ENCODE peak calls at places on chromosomes 7 and 10, in ten cellular contexts. One of them, this sample, is unnamed.

GRCh38 chr10:63547628-63548356 is 26.6 kb downstream of the REEP3 start:
- DNase-seq in mucosa of descending colon: no peak
- DNase-seq in spleen: no peak
- DNase-seq in fibroblast of lung: peak; percentile 67
- DNase-seq in neural progenitor cell: no peak
- DNase-seq in PC-3: no peak
- DNase-seq in A549: no peak
- DNase-seq in stomach: no peak
- DNase-seq in cardiac muscle cell: no peak
- DNase-seq in IMR-90: peak; percentile 59
- DNase-seq in this sample: no peak

GRCh38 chr7:116218051-116218645 is 7.8 kb downstream of the TES start:
- DNase-seq in mucosa of descending colon: no peak
- DNase-seq in spleen: no peak
- DNase-seq in fibroblast of lung: peak; percentile 99
- DNase-seq in neural progenitor cell: no peak
- DNase-seq in PC-3: peak; percentile 98
- DNase-seq in A549: peak; percentile 88
- DNase-seq in stomach: peak; percentile 76
- DNase-seq in cardiac muscle cell: peak; percentile 85
- DNase-seq in IMR-90: peak; percentile 98
- DNase-seq in this sample: no peak

GRCh38 chr10:88659725-88660592 is 4.3 kb upstream of the LIPF start:
- DNase-seq in mucosa of descending colon: no peak
- DNase-seq in spleen: no peak
- DNase-seq in fibroblast of lung: peak; percentile 32
- DNase-seq in neural progenitor cell: no peak
- DNase-seq in PC-3: no peak
- DNase-seq in A549: no peak
- DNase-seq in stomach: no peak
- DNase-seq in cardiac muscle cell: no peak
- DNase-seq in IMR-90: peak; percentile 59
- DNase-seq in this sample: no peak

GRCh38 chr7:108016841-108017775 is 14.1 kb upstream of the LAMB1 start:
- DNase-seq in mucosa of descending colon: no peak
- DNase-seq in spleen: no peak
- DNase-seq in fibroblast of lung: peak; percentile 64
- DNase-seq in neural progenitor cell: no peak
- DNase-seq in PC-3: peak; percentile 75
- DNase-seq in A549: peak; percentile 69
- DNase-seq in stomach: no peak
- DNase-seq in cardiac muscle cell: peak; percentile 56
- DNase-seq in IMR-90: peak; percentile 70
- DNase-seq in this sample: peak; percentile 37

GRCh38 chr10:7199152-7199760 is 211.6 kb downstream of the SFMBT2 start:
- DNase-seq in mucosa of descending colon: no peak
- DNase-seq in spleen: no peak
- DNase-seq in fibroblast of lung: peak; percentile 83
- DNase-seq in neural progenitor cell: no peak
- DNase-seq in PC-3: no peak
- DNase-seq in A549: no peak
- DNase-seq in stomach: no peak
- DNase-seq in cardiac muscle cell: peak; percentile 5
- DNase-seq in IMR-90: peak; percentile 32
- DNase-seq in this sample: peak; percentile 97

GRCh38 chr10:97169911-97170693 is 15.7 kb downstream of the SLIT1 start:
- DNase-seq in mucosa of descending colon: peak; percentile 88
- DNase-seq in spleen: peak; percentile 42
- DNase-seq in fibroblast of lung: no peak
- DNase-seq in neural progenitor cell: no peak
- DNase-seq in PC-3: peak; percentile 30
- DNase-seq in A549: peak; percentile 7
- DNase-seq in stomach: peak; percentile 82
- DNase-seq in cardiac muscle cell: no peak
- DNase-seq in IMR-90: no peak
- DNase-seq in this sample: no peak

GRCh38 chr7:20223356-20223755 is 6.2 kb upstream of the MACC1 start:
- DNase-seq in mucosa of descending colon: no peak
- DNase-seq in spleen: no peak
- DNase-seq in fibroblast of lung: peak; percentile 92
- DNase-seq in neural progenitor cell: no peak
- DNase-seq in PC-3: no peak
- DNase-seq in A549: no peak
- DNase-seq in stomach: no peak
- DNase-seq in cardiac muscle cell: no peak
- DNase-seq in IMR-90: peak; percentile 63
- DNase-seq in this sample: no peak

GRCh38 chr10:32622409-32622808 is 176.5 kb downstream of the CCDC7 start:
- DNase-seq in mucosa of descending colon: no peak
- DNase-seq in spleen: no peak
- DNase-seq in fibroblast of lung: no peak
- DNase-seq in neural progenitor cell: no peak
- DNase-seq in PC-3: no peak
- DNase-seq in A549: no peak
- DNase-seq in stomach: no peak
- DNase-seq in cardiac muscle cell: no peak
- DNase-seq in IMR-90: no peak
- DNase-seq in this sample: no peak

GRCh38 chr10:124267231-124267885 is 151.4 kb downstream of the OAT start:
- DNase-seq in mucosa of descending colon: no peak
- DNase-seq in spleen: peak; percentile 74
- DNase-seq in fibroblast of lung: peak; percentile 39
- DNase-seq in neural progenitor cell: no peak
- DNase-seq in PC-3: no peak
- DNase-seq in A549: no peak
- DNase-seq in stomach: no peak
- DNase-seq in cardiac muscle cell: peak; percentile 34
- DNase-seq in IMR-90: no peak
- DNase-seq in this sample: no peak

GRCh38 chr10:70723771-70724170 is 51.5 kb downstream of the ADAMTS14 start:
- DNase-seq in mucosa of descending colon: no peak
- DNase-seq in spleen: no peak
- DNase-seq in fibroblast of lung: no peak
- DNase-seq in neural progenitor cell: no peak
- DNase-seq in PC-3: no peak
- DNase-seq in A549: no peak
- DNase-seq in stomach: no peak
- DNase-seq in cardiac muscle cell: no peak
- DNase-seq in IMR-90: no peak
- DNase-seq in this sample: no peak

GRCh38 chr7:104903044-104903443 is 111.0 kb upstream of the KMT2E start:
- DNase-seq in mucosa of descending colon: no peak
- DNase-seq in spleen: no peak
- DNase-seq in fibroblast of lung: peak; percentile 19
- DNase-seq in neural progenitor cell: no peak
- DNase-seq in PC-3: no peak
- DNase-seq in A549: no peak
- DNase-seq in stomach: no peak
- DNase-seq in cardiac muscle cell: peak; percentile 58
- DNase-seq in IMR-90: peak; percentile 30
- DNase-seq in this sample: no peak

GRCh38 chr10:14858338-14858925 is 20.2 kb upstream of the SUV39H2 start:
- DNase-seq in mucosa of descending colon: no peak
- DNase-seq in spleen: no peak
- DNase-seq in fibroblast of lung: no peak
- DNase-seq in neural progenitor cell: peak; percentile 50
- DNase-seq in PC-3: no peak
- DNase-seq in A549: no peak
- DNase-seq in stomach: no peak
- DNase-seq in cardiac muscle cell: no peak
- DNase-seq in IMR-90: no peak
- DNase-seq in this sample: no peak

GRCh38 chr10:99564361-99564760 is 31.6 kb downstream of the NKX2-3 start:
- DNase-seq in mucosa of descending colon: no peak
- DNase-seq in spleen: no peak
- DNase-seq in fibroblast of lung: no peak
- DNase-seq in neural progenitor cell: no peak
- DNase-seq in PC-3: no peak
- DNase-seq in A549: no peak
- DNase-seq in stomach: no peak
- DNase-seq in cardiac muscle cell: no peak
- DNase-seq in IMR-90: no peak
- DNase-seq in this sample: no peak

GRCh38 chr7:118006979-118007378 is 133.7 kb upstream of the CTTNBP2 start:
- DNase-seq in mucosa of descending colon: no peak
- DNase-seq in spleen: no peak
- DNase-seq in fibroblast of lung: peak; percentile 6
- DNase-seq in neural progenitor cell: no peak
- DNase-seq in PC-3: no peak
- DNase-seq in A549: no peak
- DNase-seq in stomach: no peak
- DNase-seq in cardiac muscle cell: no peak
- DNase-seq in IMR-90: no peak
- DNase-seq in this sample: no peak

GRCh38 chr7:156751319-156751718 is 110.7 kb downstream of the RNF32 start:
- DNase-seq in mucosa of descending colon: no peak
- DNase-seq in spleen: no peak
- DNase-seq in fibroblast of lung: peak; percentile 99
- DNase-seq in neural progenitor cell: no peak
- DNase-seq in PC-3: peak; percentile 85
- DNase-seq in A549: peak; percentile 17
- DNase-seq in stomach: no peak
- DNase-seq in cardiac muscle cell: peak; percentile 65
- DNase-seq in IMR-90: peak; percentile 97
- DNase-seq in this sample: no peak

GRCh38 chr7:64990936-64991335 is at the start of gene ZNF117:
- DNase-seq in mucosa of descending colon: no peak
- DNase-seq in spleen: no peak
- DNase-seq in fibroblast of lung: no peak
- DNase-seq in neural progenitor cell: no peak
- DNase-seq in PC-3: no peak
- DNase-seq in A549: no peak
- DNase-seq in stomach: no peak
- DNase-seq in cardiac muscle cell: no peak
- DNase-seq in IMR-90: no peak
- DNase-seq in this sample: no peak
- H3K9me3 ChIP-seq in mucosa of descending colon: peaks cover 75% of the 10 kb centered on the region
- H3K9me3 ChIP-seq in spleen: peaks cover 99% of the 10 kb centered on the region
- H3K9me3 ChIP-seq in fibroblast of lung: no peaks in the 10 kb centered on the region
- H3K9me3 ChIP-seq in neural progenitor cell: peaks cover 22% of the 10 kb centered on the region
- H3K9me3 ChIP-seq in PC-3: peaks cover 25% of the 10 kb centered on the region
- H3K9me3 ChIP-seq in A549: peaks cover 53% of the 10 kb centered on the region
- H3K9me3 ChIP-seq in stomach: peaks cover 21% of the 10 kb centered on the region
- H3K9me3 ChIP-seq in cardiac muscle cell: no peaks in the 10 kb centered on the region
- H3K9me3 ChIP-seq in IMR-90: peaks cover 48% of the 10 kb centered on the region
- H3K9me3 ChIP-seq in this sample: peaks cover 7% of the 10 kb centered on the region

GRCh38 chr7:157766098-157766497 is 429.3 kb downstream of the DNAJB6 start:
- DNase-seq in mucosa of descending colon: no peak
- DNase-seq in spleen: no peak
- DNase-seq in fibroblast of lung: no peak
- DNase-seq in neural progenitor cell: no peak
- DNase-seq in PC-3: no peak
- DNase-seq in A549: no peak
- DNase-seq in stomach: no peak
- DNase-seq in cardiac muscle cell: no peak
- DNase-seq in IMR-90: no peak
- DNase-seq in this sample: no peak

GRCh38 chr7:157763279-157764000 is 426.6 kb downstream of the DNAJB6 start:
- DNase-seq in mucosa of descending colon: no peak
- DNase-seq in spleen: peak; percentile 54
- DNase-seq in fibroblast of lung: no peak
- DNase-seq in neural progenitor cell: no peak
- DNase-seq in PC-3: no peak
- DNase-seq in A549: no peak
- DNase-seq in stomach: no peak
- DNase-seq in cardiac muscle cell: no peak
- DNase-seq in IMR-90: no peak
- DNase-seq in this sample: no peak

GRCh38 chr7:157762824-157763223 is 426.0 kb downstream of the DNAJB6 start:
- DNase-seq in mucosa of descending colon: no peak
- DNase-seq in spleen: peak; percentile 61
- DNase-seq in fibroblast of lung: no peak
- DNase-seq in neural progenitor cell: no peak
- DNase-seq in PC-3: no peak
- DNase-seq in A549: no peak
- DNase-seq in stomach: no peak
- DNase-seq in cardiac muscle cell: no peak
- DNase-seq in IMR-90: no peak
- DNase-seq in this sample: no peak

GRCh38 chr7:157764193-157764592 is 427.4 kb downstream of the DNAJB6 start:
- DNase-seq in mucosa of descending colon: no peak
- DNase-seq in spleen: no peak
- DNase-seq in fibroblast of lung: no peak
- DNase-seq in neural progenitor cell: no peak
- DNase-seq in PC-3: no peak
- DNase-seq in A549: no peak
- DNase-seq in stomach: no peak
- DNase-seq in cardiac muscle cell: no peak
- DNase-seq in IMR-90: no peak
- DNase-seq in this sample: no peak

GRCh38 chr7:157764946-157765537 is 428.2 kb downstream of the DNAJB6 start:
- DNase-seq in mucosa of descending colon: no peak
- DNase-seq in spleen: no peak
- DNase-seq in fibroblast of lung: no peak
- DNase-seq in neural progenitor cell: no peak
- DNase-seq in PC-3: no peak
- DNase-seq in A549: no peak
- DNase-seq in stomach: no peak
- DNase-seq in cardiac muscle cell: no peak
- DNase-seq in IMR-90: no peak
- DNase-seq in this sample: no peak
- H3K9me3 ChIP-seq in mucosa of descending colon: peaks cover 5% of the 10 kb centered on the region
- H3K9me3 ChIP-seq in spleen: peaks cover 5% of the 10 kb centered on the region
- H3K9me3 ChIP-seq in fibroblast of lung: no peaks in the 10 kb centered on the region
- H3K9me3 ChIP-seq in neural progenitor cell: no peaks in the 10 kb centered on the region
- H3K9me3 ChIP-seq in PC-3: no peaks in the 10 kb centered on the region
- H3K9me3 ChIP-seq in A549: no peaks in the 10 kb centered on the region
- H3K9me3 ChIP-seq in stomach: no peaks in the 10 kb centered on the region
- H3K9me3 ChIP-seq in cardiac muscle cell: no peaks in the 10 kb centered on the region
- H3K9me3 ChIP-seq in IMR-90: peaks cover 49% of the 10 kb centered on the region
- H3K9me3 ChIP-seq in this sample: no peaks in the 10 kb centered on the region

DNA sequence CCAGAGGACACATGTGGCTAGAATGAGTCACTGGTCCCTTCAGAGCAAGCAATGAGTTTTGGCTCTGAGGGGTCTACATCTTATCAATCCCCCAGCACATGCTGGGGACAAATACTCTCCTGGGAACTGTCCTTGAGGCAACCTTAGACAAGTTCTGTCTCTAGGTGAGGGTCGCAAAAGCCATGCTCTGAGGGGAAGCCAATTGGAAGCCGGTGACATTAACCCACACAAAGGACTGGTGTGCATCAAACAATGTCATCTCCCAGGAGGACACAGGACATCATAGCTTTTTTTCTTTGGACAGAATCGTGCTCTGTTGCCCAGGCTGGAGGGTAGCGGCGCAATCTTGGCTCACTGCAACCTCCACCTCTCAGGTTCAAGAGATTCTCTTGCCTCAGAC is 111.6 kb upstream of the ZNF722 start:
- DNase-seq in mucosa of descending colon: no peak
- DNase-seq in spleen: no peak
- DNase-seq in fibroblast of lung: no peak
- DNase-seq in neural progenitor cell: no peak
- DNase-seq in PC-3: no peak
- DNase-seq in A549: no peak
- DNase-seq in stomach: no peak
- DNase-seq in cardiac muscle cell: no peak
- DNase-seq in IMR-90: no peak
- DNase-seq in this sample: no peak
- H3K9me3 ChIP-seq in mucosa of descending colon: peaks cover 90% of the 10 kb centered on the region
- H3K9me3 ChIP-seq in spleen: peaks cover 76% of the 10 kb centered on the region
- H3K9me3 ChIP-seq in fibroblast of lung: no peaks in the 10 kb centered on the region
- H3K9me3 ChIP-seq in neural progenitor cell: peaks cover under 1% of the 10 kb centered on the region
- H3K9me3 ChIP-seq in PC-3: peaks cover 1% of the 10 kb centered on the region
- H3K9me3 ChIP-seq in A549: peaks cover 15% of the 10 kb centered on the region
- H3K9me3 ChIP-seq in stomach: peaks cover 90% of the 10 kb centered on the region
- H3K9me3 ChIP-seq in cardiac muscle cell: no peaks in the 10 kb centered on the region
- H3K9me3 ChIP-seq in IMR-90: peaks cover 60% of the 10 kb centered on the region
- H3K9me3 ChIP-seq in this sample: no peaks in the 10 kb centered on the region

GRCh38 chr10:128735996-128736395 is 609.8 kb upstream of the MKI67 start:
- DNase-seq in mucosa of descending colon: no peak
- DNase-seq in spleen: no peak
- DNase-seq in fibroblast of lung: no peak
- DNase-seq in neural progenitor cell: no peak
- DNase-seq in PC-3: no peak
- DNase-seq in A549: no peak
- DNase-seq in stomach: no peak
- DNase-seq in cardiac muscle cell: no peak
- DNase-seq in IMR-90: no peak
- DNase-seq in this sample: no peak
- H3K9me3 ChIP-seq in mucosa of descending colon: no peaks in the 10 kb centered on the region
- H3K9me3 ChIP-seq in spleen: no peaks in the 10 kb centered on the region
- H3K9me3 ChIP-seq in fibroblast of lung: no peaks in the 10 kb centered on the region
- H3K9me3 ChIP-seq in neural progenitor cell: no peaks in the 10 kb centered on the region
- H3K9me3 ChIP-seq in PC-3: no peaks in the 10 kb centered on the region
- H3K9me3 ChIP-seq in A549: no peaks in the 10 kb centered on the region
- H3K9me3 ChIP-seq in stomach: no peaks in the 10 kb centered on the region
- H3K9me3 ChIP-seq in cardiac muscle cell: no peaks in the 10 kb centered on the region
- H3K9me3 ChIP-seq in IMR-90: peaks cover 41% of the 10 kb centered on the region
- H3K9me3 ChIP-seq in this sample: no peaks in the 10 kb centered on the region

This sample was measured in HAP-1.